ENCODE peak calls at places on chromosomes 16 and 17, in eight cellular contexts. N is MG63, E is endodermal cell, Q is HFF-Myc, S is neural progenitor cell, H is GM23248, F is brain microvascular endothelial cell, A is neuronal stem cell. I is an unnamed sample.

GRCh38 chr16:88411951-88412576 is 29.3 kb downstream of the ZNF469 start:
- DNase-seq in S (no peak), N (no peak), F (no peak), A (no peak), H (no peak), Q (no peak), E (no peak), I (peak)

GRCh38 chr17:48311324-48311723 is 118.7 kb downstream of the SKAP1 start:
- DNase-seq in Q (no peak), H (no peak), N (no peak), E (no peak), S (no peak), F (no peak), A (no peak), I (no peak)

GRCh38 chr16:58464047-58464915 is 35.7 kb upstream of the NDRG4 start:
- DNase-seq in S (peak), Q (no peak), E (peak), A (peak), N (peak), H (peak), F (no peak), I (peak)

GRCh38 chr17:19703776-19704371 is 12.5 kb downstream of the SLC47A2 start:
- DNase-seq in A (no peak), H (no peak), E (peak), N (no peak), F (no peak), Q (no peak), S (peak), I (peak)

GRCh38 chr16:55292491-55292890 is 31.5 kb upstream of the IRX6 start:
- DNase-seq in Q (no peak), F (no peak), H (no peak), A (no peak), E (peak), S (peak), N (no peak), I (peak)

GRCh38 chr17:51372345-51373004 is 112.1 kb downstream of the UTP18 start:
- DNase-seq in S (peak), Q (no peak), N (peak), E (peak), F (peak), H (peak), A (no peak), I (peak)

GRCh38 chr16:49530396-49530795 is 156.8 kb downstream of the C16orf78 start:
- DNase-seq in S (no peak), H (no peak), E (no peak), A (no peak), Q (no peak), F (no peak), N (no peak), I (no peak)

GRCh38 chr17:68435876-68436842 is 21.1 kb downstream of the WIPI1 start:
- DNase-seq in E (peak), H (peak), A (peak), Q (peak), N (peak), F (peak), S (peak), I (peak)

GRCh38 chr16:67528222-67528869 is at the start of gene RIPOR1:
- DNase-seq in Q (no peak), N (peak), E (peak), A (peak), S (peak), F (no peak), H (peak), I (peak)

DNA sequence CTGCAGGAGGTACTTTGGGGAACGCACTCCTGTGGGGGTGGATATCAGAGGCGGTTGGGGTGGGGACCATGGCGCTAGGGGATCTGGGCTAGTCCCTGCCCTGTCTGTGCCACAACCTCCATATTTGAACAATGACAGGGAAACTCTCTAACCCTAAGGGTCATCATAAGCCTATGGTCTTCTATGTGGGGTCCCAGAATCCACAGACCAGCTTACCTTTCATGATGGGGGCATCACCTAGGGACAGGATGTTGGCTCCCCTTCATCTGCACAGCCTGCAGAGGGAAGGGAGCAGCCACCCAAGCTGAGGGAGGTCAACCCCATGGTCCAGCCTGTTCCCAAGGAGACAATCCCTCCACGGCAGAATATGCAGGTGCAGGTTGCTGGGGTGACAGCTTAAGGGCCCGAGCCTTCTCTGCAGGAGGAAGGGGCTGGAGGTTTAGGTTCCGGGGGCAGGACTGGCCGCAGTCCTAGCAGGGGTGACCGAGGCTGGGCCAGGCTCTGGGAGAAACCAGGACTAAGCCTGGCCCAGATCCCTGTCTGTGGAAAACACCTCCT is 1.7 kb downstream of the ORAI3 start:
- DNase-seq in Q (no peak), E (no peak), H (no peak), A (no peak), F (no peak), N (no peak), S (no peak), I (no peak)
- H3K4me3 ChIP-seq in Q (peak), E (peak), H (peak), A (peak), F (peak), N (no peak), S (peak), I (no peak)

GRCh38 chr16:89962754-89963498 is 14.4 kb downstream of the DEF8 start:
- DNase-seq in Q (no peak), H (no peak), A (no peak), F (no peak), N (no peak), E (no peak), S (no peak), I (peak)

GRCh38 chr16:89964201-89964600 is 15.6 kb downstream of the DEF8 start:
- DNase-seq in F (no peak), E (no peak), A (no peak), S (no peak), Q (no peak), H (no peak), N (no peak), I (no peak)

GRCh38 chr16:89960966-89961365 is 12.4 kb downstream of the DEF8 start:
- DNase-seq in N (no peak), Q (no peak), E (no peak), A (no peak), H (no peak), S (no peak), F (no peak), I (no peak)

GRCh38 chr16:89958596-89958995 is 10.0 kb downstream of the DEF8 start:
- DNase-seq in N (no peak), Q (no peak), H (no peak), A (no peak), S (no peak), F (no peak), E (no peak), I (peak)

DNA sequence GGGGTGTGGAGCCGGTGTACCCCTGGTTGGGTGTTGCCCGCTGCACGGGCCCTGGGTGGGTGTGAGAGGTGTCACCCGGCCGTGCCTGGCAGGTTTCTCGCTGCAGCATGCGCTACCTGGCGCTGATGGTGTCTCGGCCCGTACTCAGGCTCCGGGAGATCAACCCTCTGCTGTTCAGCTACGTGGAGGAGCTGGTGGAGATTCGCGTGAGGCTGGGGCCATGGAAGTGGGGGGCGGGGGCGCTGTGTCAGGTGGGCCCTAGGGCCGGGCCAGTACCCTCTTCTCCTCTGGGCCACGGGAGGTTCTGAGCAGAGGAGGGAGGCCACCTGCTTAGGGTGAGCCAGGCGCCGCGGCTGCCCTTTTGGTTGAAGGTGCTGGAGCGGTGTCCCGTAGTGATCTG is 13.4 kb downstream of the DEF8 start:
- DNase-seq in A (no peak), S (no peak), H (no peak), F (no peak), N (no peak), Q (no peak), E (no peak), I (peak)
- H3K4me3 ChIP-seq in A (no peak), S (no peak), H (no peak), F (no peak), N (no peak), Q (no peak), E (no peak), I (no peak)

GRCh38 chr16:14629919-14630619 is at the start of gene PARN:
- DNase-seq in F (peak), S (peak), Q (peak), A (peak), N (peak), E (peak), H (peak), I (peak)

GRCh38 chr16:14635394-14636145 is 2.8 kb downstream of the BFAR start:
- DNase-seq in F (no peak), N (no peak), H (no peak), A (no peak), Q (no peak), E (no peak), S (peak), I (no peak)

GRCh38 chr16:14632693-14633569 is at the start of gene BFAR:
- DNase-seq in N (peak), S (peak), E (peak), A (peak), H (peak), F (peak), Q (peak), I (peak)

GRCh38 chr16:14629612-14629918 is 495 bp downstream of the PARN start:
- DNase-seq in A (no peak), Q (no peak), S (no peak), H (peak), E (no peak), N (no peak), F (no peak), I (no peak)

DNA sequence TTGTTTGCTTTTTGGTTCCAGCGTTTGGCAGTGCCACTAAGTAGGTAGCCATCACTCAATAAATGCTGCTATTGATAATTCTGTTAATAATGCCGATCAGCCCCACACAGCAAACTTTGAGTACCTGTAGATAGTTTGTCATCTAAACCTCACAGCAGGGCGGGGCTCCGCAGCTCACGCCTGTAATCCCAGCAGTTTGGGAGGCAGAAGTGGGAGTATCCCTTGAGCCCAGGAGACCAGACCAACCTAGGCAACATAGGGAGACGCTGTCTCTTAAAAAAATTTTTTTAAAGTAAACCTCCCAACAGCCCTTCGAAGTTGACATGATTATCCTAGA is 1.6 kb downstream of the BFAR start:
- DNase-seq in F (no peak), N (no peak), H (no peak), Q (no peak), S (peak), E (no peak), A (no peak), I (no peak)
- H3K4me3 ChIP-seq in F (peak), N (peak), H (peak), Q (peak), S (peak), E (peak), A (peak), I (peak)

GRCh38 chr17:76138896-76139248 is 2.2 kb downstream of the FOXJ1 start:
- DNase-seq in E (peak), A (no peak), N (no peak), Q (no peak), H (no peak), F (no peak), S (no peak), I (peak)

GRCh38 chr17:76140661-76141211 is 309 bp downstream of the FOXJ1 start:
- DNase-seq in F (no peak), E (no peak), A (no peak), S (no peak), H (no peak), Q (no peak), N (no peak), I (peak)

GRCh38 chr17:76139801-76140660 is 1.0 kb downstream of the FOXJ1 start:
- DNase-seq in H (peak), A (no peak), F (no peak), S (peak), N (no peak), Q (no peak), E (peak), I (peak)

GRCh38 chr17:76138234-76138895 is 2.7 kb downstream of the FOXJ1 start:
- DNase-seq in Q (no peak), S (peak), N (no peak), F (no peak), E (peak), H (no peak), A (peak), I (peak)

GRCh38 chr17:76139261-76139752 is 1.7 kb downstream of the FOXJ1 start:
- DNase-seq in F (no peak), Q (no peak), S (peak), N (no peak), H (no peak), A (no peak), E (peak), I (peak)
- H3K4me3 ChIP-seq in F (no peak), Q (no peak), S (peak), N (no peak), H (no peak), A (peak), E (peak), I (peak)

GRCh38 chr17:36892112-36892838 is 45.0 kb upstream of the LHX1 start:
- DNase-seq in H (no peak), N (no peak), Q (no peak), S (peak), F (no peak), E (peak), A (no peak), I (peak)
- H3K4me3 ChIP-seq in H (no peak), N (no peak), Q (no peak), S (no peak), F (no peak), E (no peak), A (no peak), I (no peak)

DNA sequence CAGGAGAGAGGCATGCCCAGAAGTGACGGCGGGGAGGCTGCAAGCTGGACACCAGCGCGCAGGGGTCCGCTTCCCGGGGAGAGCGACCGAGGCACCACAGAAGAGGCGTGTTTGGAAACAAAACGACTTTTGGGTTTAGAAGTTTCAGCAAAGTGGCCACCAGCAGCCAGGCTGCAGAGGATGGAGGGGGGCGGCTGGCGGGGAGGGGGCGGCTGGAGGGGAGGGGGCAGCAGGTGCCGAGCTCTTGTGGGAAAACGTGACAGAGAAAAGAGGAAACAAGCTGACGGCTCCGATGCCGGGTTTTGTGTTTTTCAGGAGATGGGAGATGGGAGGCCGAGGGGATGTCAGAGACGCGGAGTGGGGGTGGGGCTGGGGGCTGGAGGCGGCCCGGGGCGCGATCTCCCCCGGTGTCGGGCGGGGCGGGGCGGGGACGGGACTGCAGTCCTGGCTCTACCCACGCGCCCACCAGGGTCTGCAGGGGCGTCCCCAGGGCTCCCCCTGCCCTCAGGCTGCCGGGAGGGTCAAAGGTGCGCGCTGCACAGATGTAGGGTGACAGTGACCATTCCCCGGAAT is 32.1 kb upstream of the RPH3AL start:
- DNase-seq in Q (no peak), A (no peak), F (no peak), E (no peak), N (no peak), H (no peak), S (peak), I (peak)
- H3K4me3 ChIP-seq in Q (no peak), A (peak), F (no peak), E (peak), N (no peak), H (no peak), S (peak), I (peak)

GRCh38 chr17:77677210-77677609 is 281.3 kb upstream of the TNRC6C start:
- DNase-seq in F (no peak), H (no peak), N (no peak), S (no peak), A (no peak), Q (peak), E (no peak), I (no peak)

GRCh38 chr17:77677637-77678036 is 280.9 kb upstream of the TNRC6C start:
- DNase-seq in E (no peak), A (no peak), S (no peak), F (no peak), Q (no peak), H (no peak), N (no peak), I (no peak)

GRCh38 chr17:77674358-77674757 is 284.1 kb upstream of the TNRC6C start:
- DNase-seq in N (no peak), H (no peak), E (no peak), Q (no peak), F (no peak), A (no peak), S (no peak), I (no peak)

GRCh38 chr17:77675411-77675810 is 283.1 kb upstream of the TNRC6C start:
- DNase-seq in N (no peak), E (no peak), S (no peak), H (no peak), Q (no peak), A (no peak), F (no peak), I (no peak)

DNA sequence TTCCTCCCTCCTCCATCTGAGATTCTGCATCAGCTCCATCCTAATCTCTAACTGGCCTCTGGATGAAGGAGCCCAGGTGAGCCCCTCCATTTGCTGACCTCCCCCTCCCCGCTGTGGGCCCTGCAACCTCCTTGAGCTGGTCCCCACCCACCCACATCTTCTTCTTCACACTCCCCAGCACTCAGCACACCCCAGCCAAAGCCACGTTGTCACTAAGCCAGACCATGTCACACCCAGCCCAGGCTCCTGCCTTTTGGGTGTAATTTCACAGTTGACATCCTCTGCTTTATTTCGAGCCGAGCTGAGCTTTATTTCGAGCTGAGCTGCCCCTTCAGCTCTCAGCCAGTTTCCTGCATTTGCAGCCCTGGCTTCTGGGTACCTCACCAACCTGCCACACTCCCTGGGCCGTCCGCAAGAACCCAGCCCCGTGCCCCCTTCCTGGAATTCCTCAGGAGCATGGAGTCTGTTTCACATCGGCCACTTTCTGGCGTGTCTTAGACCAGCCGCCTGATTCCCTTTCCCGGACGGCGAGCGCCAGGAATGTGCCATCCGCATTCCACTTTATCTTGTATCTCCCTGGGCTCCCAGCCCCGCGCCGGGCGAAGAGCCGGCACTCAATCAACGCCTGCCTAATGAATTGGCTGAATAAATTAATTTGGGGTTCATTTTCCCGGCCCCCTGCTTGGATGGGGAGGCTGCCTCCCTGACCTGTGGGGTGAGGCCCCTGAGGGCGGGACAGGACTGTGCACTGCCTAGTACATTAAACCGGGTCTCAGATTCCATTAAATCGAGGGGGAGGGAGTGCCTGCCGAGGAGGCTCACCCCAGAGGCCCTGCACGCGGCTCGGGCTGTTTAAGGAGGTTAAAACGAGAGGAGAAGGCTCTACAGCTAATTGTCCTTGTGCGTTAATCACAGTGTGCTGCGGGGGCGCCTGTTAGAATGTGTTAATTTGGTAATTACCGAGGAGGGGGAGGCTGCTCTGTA is 282.4 kb upstream of the TNRC6C start:
- DNase-seq in A (peak), S (peak), Q (no peak), N (no peak), H (no peak), E (no peak), F (no peak), I (peak)
- H3K4me3 ChIP-seq in A (no peak), S (no peak), Q (no peak), N (no peak), H (no peak), E (no peak), F (no peak), I (no peak)

DNA sequence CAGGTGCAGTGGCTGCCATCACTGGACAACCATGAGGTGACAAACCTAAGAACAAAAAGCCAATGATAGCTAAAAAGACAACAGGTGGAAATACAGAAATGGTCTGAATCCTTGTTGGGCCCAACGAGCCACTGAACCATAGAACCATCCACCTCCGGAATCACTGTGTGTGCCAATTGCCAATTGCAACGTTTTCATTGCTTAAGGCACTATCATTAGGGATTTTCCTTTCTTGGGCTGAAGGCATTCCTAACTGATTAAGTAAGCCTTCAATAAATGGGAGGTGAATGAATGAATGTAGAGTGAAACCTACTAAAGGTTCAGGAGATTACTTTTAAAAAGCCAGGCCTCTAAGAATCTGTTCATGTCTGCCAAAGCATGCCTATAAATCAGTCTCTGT is 3.6 kb downstream of the USP31 start:
- DNase-seq in N (peak), F (peak), S (no peak), E (no peak), A (no peak), Q (no peak), H (peak), I (no peak)
- H3K4me3 ChIP-seq in N (no peak), F (no peak), S (no peak), E (no peak), A (no peak), Q (no peak), H (no peak), I (no peak)